ENCODE peak calls at places on chromosome 2, in six cellular contexts. V is RWPE1, A is activated T-cell treated with anti-CD3 and anti-CD28 coated beads for 1 hour, N is pons, T is left ventricle myocardium superior, F is neural progenitor cell. L is an unnamed sample.

GRCh38 chr2:11157296-11157695 is 2.0 kb downstream of the SLC66A3 start:
- DNase-seq in V (no peak), A (no peak), N (no peak), T (no peak), F (no peak), L (no peak)

GRCh38 chr2:130372055-130372832 is 16.4 kb downstream of the PTPN18 start:
- DNase-seq in V (peak; percentile 80), A (peak; percentile 54), N (peak; percentile 78), T (peak; percentile 96), F (peak; percentile 95), L (peak; percentile 87)

GRCh38 chr2:210445116-210445707 is 31.3 kb downstream of the LANCL1 start:
- DNase-seq in V (peak; percentile 31), A (no peak), N (peak; percentile 70), T (no peak), F (peak; percentile 20), L (peak; percentile 44)

GRCh38 chr2:172021074-172021931 is 21.6 kb downstream of the METAP1D start:
- DNase-seq in V (no peak), A (no peak), N (no peak), T (no peak), F (no peak), L (no peak)

GRCh38 chr2:153354406-153354805 is 124.2 kb downstream of the RPRM start:
- DNase-seq in V (no peak), A (no peak), N (no peak), T (no peak), F (no peak), L (no peak)

GRCh38 chr2:127392133-127392827 is 4.5 kb upstream of the MAP3K2 start:
- DNase-seq in V (no peak), A (no peak), N (no peak), T (no peak), F (no peak), L (no peak)

GRCh38 chr2:38474058-38474457 is 97.0 kb upstream of the ATL2 start:
- DNase-seq in V (no peak), A (no peak), N (no peak), T (no peak), F (no peak), L (no peak)

GRCh38 chr2:96116424-96116878 is at the start of gene ADRA2B:
- DNase-seq in V (peak; percentile 74), A (peak; percentile 69), N (no peak), T (peak; percentile 77), F (peak; percentile 91), L (no peak)

GRCh38 chr2:43482974-43483373 is 112.9 kb downstream of the THADA start:
- DNase-seq in V (no peak), A (no peak), N (no peak), T (no peak), F (no peak), L (no peak)

GRCh38 chr2:240449764-240450531 is 14.5 kb downstream of the GPC1 start:
- DNase-seq in V (peak; percentile 90), A (no peak), N (no peak), T (peak; percentile 31), F (peak; percentile 62), L (no peak)

GRCh38 chr2:10048501-10049171 is 5.3 kb downstream of the KLF11 start:
- DNase-seq in V (peak; percentile 36), A (no peak), N (peak; percentile 70), T (no peak), F (peak; percentile 67), L (peak; percentile 38)

GRCh38 chr2:77484026-77484425 is 38.1 kb downstream of the LRRTM4 start:
- DNase-seq in V (no peak), A (no peak), N (no peak), T (no peak), F (no peak), L (no peak)

GRCh38 chr2:98881153-98881650 is 54.8 kb downstream of the CRACDL start:
- DNase-seq in V (no peak), A (no peak), N (no peak), T (no peak), F (no peak), L (no peak)

GRCh38 chr2:68423966-68424650 is 43.0 kb downstream of the FBXO48 start:
- DNase-seq in V (no peak), A (no peak), N (no peak), T (no peak), F (no peak), L (no peak)

GRCh38 chr2:150409196-150409595 is 78.3 kb downstream of the RND3 start:
- DNase-seq in V (no peak), A (no peak), N (no peak), T (no peak), F (no peak), L (no peak)

GRCh38 chr2:101735166-101735533 is 37.6 kb downstream of the MAP4K4 start:
- DNase-seq in V (no peak), A (no peak), N (no peak), T (no peak), F (no peak), L (no peak)

GRCh38 chr2:24558781-24559540 is 67.9 kb downstream of the NCOA1 start:
- DNase-seq in V (no peak), A (no peak), N (peak; percentile 50), T (no peak), F (no peak), L (no peak)

GRCh38 chr2:101563849-101564248 is 88.9 kb upstream of the RFX8 start:
- DNase-seq in V (no peak), A (no peak), N (no peak), T (no peak), F (no peak), L (no peak)

GRCh38 chr2:55167630-55167967 is 64.5 kb downstream of the CLHC1 start:
- DNase-seq in V (no peak), A (no peak), N (peak; percentile 92), T (no peak), F (no peak), L (no peak)

GRCh38 chr2:100592226-100592625 is 29.4 kb downstream of the PDCL3 start:
- DNase-seq in V (no peak), A (no peak), N (no peak), T (no peak), F (no peak), L (no peak)

GRCh38 chr2:176385838-176386237 is 116.6 kb downstream of the MTX2 start:
- DNase-seq in V (no peak), A (no peak), N (no peak), T (no peak), F (no peak), L (no peak)

GRCh38 chr2:223941579-223942277 is 3.4 kb downstream of the WDFY1 start:
- DNase-seq in V (peak; percentile 38), A (no peak), N (no peak), T (no peak), F (no peak), L (no peak)

GRCh38 chr2:21837561-21837960 is 713.8 kb downstream of the TDRD15 start:
- DNase-seq in V (no peak), A (no peak), N (no peak), T (no peak), F (no peak), L (no peak)

GRCh38 chr2:95208101-95208500 is 780 bp downstream of the ZNF892 start:
- DNase-seq in V (peak; percentile 51), A (no peak), N (no peak), T (no peak), F (no peak), L (no peak)

GRCh38 chr2:219175928-219176817 is 552 bp downstream of the CNPPD1 start:
- DNase-seq in V (peak; percentile 6), A (peak; percentile 12), N (peak; percentile 42), T (peak; percentile 66), F (peak; percentile 81), L (peak; percentile 60)

GRCh38 chr2:37301408-37301807 is 23.2 kb downstream of the PRKD3 start:
- DNase-seq in V (no peak), A (no peak), N (no peak), T (no peak), F (no peak), L (no peak)

GRCh38 chr2:175854149-175854548 is 147.9 kb downstream of the LNPK start:
- DNase-seq in V (no peak), A (no peak), N (no peak), T (no peak), F (peak; percentile 65), L (no peak)

GRCh38 chr2:235447210-235447609 is 46.6 kb upstream of the AGAP1 start:
- DNase-seq in V (peak; percentile 8), A (no peak), N (no peak), T (no peak), F (no peak), L (no peak)

GRCh38 chr2:103520547-103520946 is 758.7 kb downstream of the TMEM182 start:
- DNase-seq in V (no peak), A (no peak), N (no peak), T (no peak), F (no peak), L (no peak)

GRCh38 chr2:39736593-39736992 is 42.5 kb downstream of the THUMPD2 start:
- DNase-seq in V (no peak), A (no peak), N (no peak), T (no peak), F (no peak), L (no peak)

GRCh38 chr2:43224571-43225092 is 1.8 kb downstream of the ZFP36L2 start:
- DNase-seq in V (no peak), A (peak; percentile 29), N (no peak), T (peak; percentile 64), F (peak; percentile 64), L (no peak)

GRCh38 chr2:236871500-236872001 is 214.1 kb upstream of the COPS8 start:
- DNase-seq in V (peak; percentile 86), A (no peak), N (peak; percentile 85), T (peak; percentile 45), F (no peak), L (peak; percentile 31)

GRCh38 chr2:147365577-147365976 is 479.3 kb upstream of the ACVR2A start:
- DNase-seq in V (no peak), A (no peak), N (no peak), T (no peak), F (peak; percentile 44), L (peak; percentile 5)

GRCh38 chr2:145185696-145186095 is 665.8 kb upstream of the ZEB2 start:
- DNase-seq in V (no peak), A (no peak), N (no peak), T (no peak), F (no peak), L (no peak)

L was measured in midbrain.